ENCODE peak calls at places on chromosomes 4 and X, in ten cellular contexts. U is astrocyte of the spinal cord, W is epithelial cell of proximal tubule, Q is cardiac fibroblast, N is lower leg skin, H is sigmoid colon, K is neural crest cell, L is substantia nigra, M is HFF-Myc, A is pancreas. E is an unnamed sample.

GRCh38 chrX:109601458-109601857 is 23.5 kb downstream of the KCNE5 start:
- DNase-seq in L (no peak), M (no peak), A (no peak), N (no peak), H (no peak), U (no peak), W (no peak), Q (no peak), K (no peak), E (no peak)

GRCh38 chr4:169272265-169272886 is 1.6 kb upstream of the SH3RF1 start:
- DNase-seq in M (no peak), K (no peak), W (no peak), H (no peak), Q (peak; percentile 59), U (peak; percentile 79), N (no peak), A (no peak), L (no peak), E (no peak)

GRCh38 chr4:118776166-118776954 is 59.6 kb downstream of the SEC24D start:
- DNase-seq in A (no peak), L (no peak), W (no peak), N (no peak), Q (peak; percentile 83), M (no peak), K (no peak), H (no peak), U (peak; percentile 68), E (no peak)

GRCh38 chr4:72701987-72702819 is 133.2 kb upstream of the ADAMTS3 start:
- DNase-seq in A (peak; percentile 19), K (peak; percentile 14), U (peak; percentile 76), N (no peak), L (no peak), Q (peak; percentile 72), W (peak; percentile 39), H (no peak), M (peak; percentile 24), E (no peak)

GRCh38 chr4:177281544-177281943 is 28.1 kb upstream of the NEIL3 start:
- DNase-seq in A (no peak), H (no peak), L (no peak), W (no peak), U (peak; percentile 3), Q (peak; percentile 24), M (no peak), K (no peak), N (no peak), E (no peak)

GRCh38 chr4:183746305-183747229 is 87.5 kb downstream of the TRAPPC11 start:
- DNase-seq in U (no peak), H (no peak), W (peak; percentile 98), K (no peak), M (no peak), N (peak; percentile 87), Q (no peak), L (no peak), A (no peak), E (no peak)

GRCh38 chr4:143369556-143369955 is 32.9 kb downstream of the GAB1 start:
- DNase-seq in U (no peak), Q (no peak), K (no peak), M (no peak), L (no peak), N (no peak), H (no peak), W (no peak), A (no peak), E (no peak)

GRCh38 chr4:30671926-30672325 is 48.2 kb upstream of the PCDH7 start:
- DNase-seq in Q (no peak), A (no peak), N (no peak), W (no peak), L (no peak), U (no peak), H (no peak), K (no peak), M (no peak), E (no peak)

GRCh38 chrX:149280011-149280410 is 225.1 kb downstream of the IDS start:
- DNase-seq in Q (no peak), L (no peak), H (no peak), N (no peak), K (no peak), A (no peak), W (no peak), U (no peak), M (no peak), E (no peak)

GRCh38 chr4:109665783-109666455 is 37.3 kb downstream of the CASP6 start:
- DNase-seq in M (no peak), K (no peak), H (no peak), W (no peak), N (no peak), U (no peak), L (no peak), Q (peak; percentile 3), A (no peak), E (no peak)

GRCh38 chr4:48725414-48725813 is 54.7 kb downstream of the FRYL start:
- DNase-seq in H (no peak), Q (no peak), N (no peak), W (no peak), U (no peak), K (no peak), L (no peak), M (no peak), A (no peak), E (no peak)

GRCh38 chr4:128812360-128812958 is 3.0 kb downstream of the JADE1 start:
- DNase-seq in K (no peak), H (peak; percentile 81), N (no peak), M (peak; percentile 17), U (peak; percentile 81), A (peak; percentile 56), W (no peak), L (peak; percentile 62), Q (peak; percentile 74), E (peak; percentile 81)